ENCODE peak calls at places on chromosomes 13 and 19, in nine cellular contexts. K, V, Z, Y, Q, O, D, F and C are unnamed samples. For H3K36me3, the result is how much of the 10 kb centered on the place peaks cover.

GRCh38 chr13:99610702-99611289 is 109.5 kb downstream of the TM9SF2 start:
- DNase-seq in K (no peak), V (no peak), Z (no peak), Y (no peak), Q (no peak), O (no peak), D (no peak), F (no peak), C (no peak)

GRCh38 chr19:2627319-2627829 is 75.1 kb downstream of the GNG7 start:
- DNase-seq in K (peak), V (peak), Z (peak), Y (peak), Q (peak), O (peak), D (no peak), F (peak), C (no peak)

GRCh38 chr19:364496-365287 is 20.1 kb upstream of the MIER2 start:
- DNase-seq in K (no peak), V (no peak), Z (no peak), Y (no peak), Q (no peak), O (no peak), D (no peak), F (no peak), C (no peak)

GRCh38 chr19:47106819-47107200 is 6.8 kb downstream of the ZC3H4 start:
- DNase-seq in K (no peak), V (no peak), Z (no peak), Y (no peak), Q (no peak), O (no peak), D (no peak), F (no peak), C (no peak)

GRCh38 chr13:105144020-105144419 is 1391.4 kb downstream of the EFNB2 start:
- DNase-seq in K (no peak), V (no peak), Z (no peak), Y (no peak), Q (no peak), O (no peak), D (no peak), F (no peak), C (no peak)

GRCh38 chr19:11269408-11269807 is 7.1 kb upstream of the DOCK6 start:
- DNase-seq in K (no peak), V (no peak), Z (peak), Y (no peak), Q (no peak), O (no peak), D (no peak), F (no peak), C (no peak)

GRCh38 chr13:24341439-24341838 is 32.1 kb downstream of the C1QTNF9 start:
- DNase-seq in K (no peak), V (no peak), Z (no peak), Y (peak), Q (no peak), O (no peak), D (no peak), F (no peak), C (no peak)

GRCh38 chr13:19586904-19587634 is 25.7 kb upstream of the TPTE2 start:
- DNase-seq in K (no peak), V (peak), Z (no peak), Y (peak), Q (no peak), O (no peak), D (no peak), F (no peak), C (peak)

GRCh38 chr19:15432018-15432494 is 13.3 kb upstream of the AKAP8L start:
- DNase-seq in K (peak), V (no peak), Z (peak), Y (no peak), Q (no peak), O (no peak), D (no peak), F (no peak), C (no peak)

GRCh38 chr19:39372047-39372802 is 18.7 kb downstream of the PAF1 start:
- DNase-seq in K (peak), V (no peak), Z (peak), Y (no peak), Q (peak), O (no peak), D (no peak), F (peak), C (no peak)

GRCh38 chr13:26984337-26984736 is 187.3 kb downstream of the USP12 start:
- DNase-seq in K (no peak), V (no peak), Z (no peak), Y (no peak), Q (no peak), O (no peak), D (no peak), F (no peak), C (no peak)

GRCh38 chr13:97231118-97231831 is 9.1 kb downstream of the MBNL2 start:
- DNase-seq in K (no peak), V (no peak), Z (no peak), Y (no peak), Q (no peak), O (no peak), D (no peak), F (no peak), C (peak)

GRCh38 chr19:29965529-29965928 is 23.5 kb downstream of the URI1 start:
- DNase-seq in K (no peak), V (no peak), Z (no peak), Y (no peak), Q (no peak), O (no peak), D (no peak), F (no peak), C (no peak)

GRCh38 chr19:17915940-17916593 is 16.7 kb upstream of the CCDC124 start:
- DNase-seq in K (no peak), V (no peak), Z (no peak), Y (no peak), Q (no peak), O (no peak), D (no peak), F (no peak), C (no peak)

GRCh38 chr19:4172861-4173473 is 9.4 kb downstream of the SIRT6 start:
- DNase-seq in K (no peak), V (peak), Z (no peak), Y (no peak), Q (no peak), O (no peak), D (peak), F (peak), C (peak)

GRCh38 chr13:44972956-44973581 is 16.2 kb downstream of the NUFIP1 start:
- DNase-seq in K (no peak), V (no peak), Z (peak), Y (no peak), Q (no peak), O (no peak), D (no peak), F (no peak), C (no peak)

GRCh38 chr19:8654591-8655339 is 24.3 kb downstream of the NFILZ start:
- DNase-seq in K (peak), V (peak), Z (peak), Y (no peak), Q (no peak), O (peak), D (peak), F (peak), C (peak)

GRCh38 chr19:33278023-33278402 is 24.3 kb downstream of the CEBPA start:
- DNase-seq in K (no peak), V (peak), Z (no peak), Y (no peak), Q (no peak), O (no peak), D (no peak), F (no peak), C (no peak)

GRCh38 chr13:45167611-45168554 is 33.0 kb downstream of the KCTD4 start:
- DNase-seq in K (no peak), V (no peak), Z (no peak), Y (no peak), Q (peak), O (no peak), D (no peak), F (peak), C (no peak)

GRCh38 chr19:13781547-13781946 is 7.3 kb downstream of the C19orf53 start:
- DNase-seq in K (peak), V (no peak), Z (peak), Y (no peak), Q (peak), O (no peak), D (peak), F (peak), C (peak)

GRCh38 chr19:8578642-8579265 is 1.5 kb upstream of the MYO1F start:
- DNase-seq in K (peak), V (peak), Z (peak), Y (peak), Q (peak), O (no peak), D (peak), F (peak), C (peak)

GRCh38 chr13:22375151-22375550 is 704.3 kb downstream of the FGF9 start:
- DNase-seq in K (no peak), V (no peak), Z (no peak), Y (no peak), Q (no peak), O (no peak), D (no peak), F (no peak), C (no peak)

GRCh38 chr13:100542546-100543156 is 45.9 kb downstream of the GGACT start:
- DNase-seq in K (peak), V (no peak), Z (peak), Y (no peak), Q (no peak), O (no peak), D (no peak), F (no peak), C (no peak)

GRCh38 chr19:2449019-2449418 is 7.7 kb downstream of the LMNB2 start:
- DNase-seq in K (no peak), V (no peak), Z (no peak), Y (no peak), Q (no peak), O (no peak), D (no peak), F (no peak), C (no peak)

GRCh38 chr13:27188239-27188638 is 16.6 kb upstream of the USP12 start:
- DNase-seq in K (no peak), V (no peak), Z (no peak), Y (no peak), Q (no peak), O (no peak), D (no peak), F (no peak), C (no peak)

GRCh38 chr13:74444161-74444571 is 310.0 kb upstream of the KLF12 start:
- DNase-seq in K (no peak), V (no peak), Z (no peak), Y (no peak), Q (no peak), O (no peak), D (no peak), F (no peak), C (no peak)

GRCh38 chr13:29239653-29240525 is 355.6 kb downstream of the SLC7A1 start:
- DNase-seq in K (no peak), V (no peak), Z (no peak), Y (no peak), Q (no peak), O (no peak), D (no peak), F (no peak), C (no peak)

GRCh38 chr13:89748716-89749115 is 1598.8 kb upstream of the MIR17HG start:
- DNase-seq in K (no peak), V (no peak), Z (peak), Y (no peak), Q (no peak), O (no peak), D (no peak), F (no peak), C (peak)

GRCh38 chr13:106533101-106533939 is 2.1 kb downstream of the EFNB2 start:
- DNase-seq in K (peak), V (peak), Z (peak), Y (no peak), Q (peak), O (no peak), D (peak), F (peak), C (peak)

GRCh38 chr13:43331676-43332075 is 308.3 kb downstream of the DNAJC15 start:
- DNase-seq in K (no peak), V (no peak), Z (no peak), Y (no peak), Q (no peak), O (no peak), D (no peak), F (no peak), C (no peak)

DNA sequence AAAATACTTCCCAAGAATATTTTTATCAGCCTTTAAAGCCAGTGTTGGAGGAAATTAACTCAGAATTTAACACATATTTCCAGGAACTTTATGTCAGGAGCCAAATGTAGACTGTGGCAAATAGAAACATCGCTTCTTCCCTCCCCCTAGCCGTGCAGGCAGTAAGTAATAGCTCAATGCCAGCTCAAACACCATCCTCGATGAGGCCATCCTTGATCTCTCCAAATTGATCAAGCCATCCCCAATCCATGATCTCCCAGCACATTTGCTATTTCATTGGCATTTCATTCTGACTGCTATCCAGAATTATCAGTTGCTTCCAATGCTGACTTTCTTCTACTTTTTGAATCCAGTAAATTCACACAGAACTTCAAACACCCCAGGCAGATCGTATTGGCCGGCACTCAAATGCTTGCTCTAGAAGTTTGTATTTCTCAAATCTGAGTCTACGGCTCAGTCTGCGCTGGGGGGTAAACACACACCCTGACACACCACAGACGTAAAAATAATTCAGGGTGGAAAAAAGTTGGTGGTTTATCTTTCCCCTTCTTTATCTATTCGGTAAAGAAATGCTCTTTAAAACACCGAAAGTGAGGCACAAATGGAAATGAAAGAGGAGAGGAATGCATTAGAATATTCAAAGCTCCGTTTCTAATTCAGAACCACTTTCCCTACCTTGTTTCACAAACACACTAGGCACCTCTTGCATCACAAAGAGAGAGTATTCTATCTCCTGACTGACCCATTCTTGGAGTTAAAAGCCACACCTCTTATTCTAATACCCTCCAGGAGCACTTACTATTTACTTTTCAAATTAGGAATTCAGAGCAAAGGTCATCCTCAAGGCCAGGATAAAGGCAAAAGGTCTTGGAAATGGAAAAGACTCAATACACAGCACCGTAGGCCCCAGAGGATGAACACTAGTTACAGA is 991 bp downstream of the OBI1 start:
- DNase-seq in K (no peak), V (no peak), Z (peak), Y (no peak), Q (no peak), O (no peak), D (peak), F (no peak), C (no peak)
- H3K4me3 ChIP-seq in K (peak), V (peak), Z (peak), Y (peak), Q (peak), O (peak), D (peak), F (peak), C (peak)

GRCh38 chr19:5217171-5217570 is 123.4 kb downstream of the PTPRS start:
- DNase-seq in K (no peak), V (no peak), Z (no peak), Y (no peak), Q (no peak), O (no peak), D (no peak), F (no peak), C (no peak)
- H3K36me3 ChIP-seq in K (half or more), V (under half), Z (under half), Y (half or more), Q (under half), O (under half), D (half or more), F (half or more), C (half or more)

GRCh38 chr13:102323505-102323904 is 78.3 kb downstream of the FGF14 start:
- DNase-seq in K (no peak), V (no peak), Z (no peak), Y (no peak), Q (no peak), O (no peak), D (no peak), F (no peak), C (no peak)

GRCh38 chr13:102327119-102327617 is 74.7 kb downstream of the FGF14 start:
- DNase-seq in K (no peak), V (no peak), Z (no peak), Y (no peak), Q (no peak), O (no peak), D (no peak), F (no peak), C (no peak)

GRCh38 chr13:102326381-102327118 is 75.3 kb downstream of the FGF14 start:
- DNase-seq in K (no peak), V (no peak), Z (no peak), Y (no peak), Q (no peak), O (no peak), D (no peak), F (no peak), C (no peak)

GRCh38 chr13:102323012-102323411 is 78.8 kb downstream of the FGF14 start:
- DNase-seq in K (no peak), V (no peak), Z (no peak), Y (no peak), Q (no peak), O (no peak), D (no peak), F (no peak), C (no peak)

DNA sequence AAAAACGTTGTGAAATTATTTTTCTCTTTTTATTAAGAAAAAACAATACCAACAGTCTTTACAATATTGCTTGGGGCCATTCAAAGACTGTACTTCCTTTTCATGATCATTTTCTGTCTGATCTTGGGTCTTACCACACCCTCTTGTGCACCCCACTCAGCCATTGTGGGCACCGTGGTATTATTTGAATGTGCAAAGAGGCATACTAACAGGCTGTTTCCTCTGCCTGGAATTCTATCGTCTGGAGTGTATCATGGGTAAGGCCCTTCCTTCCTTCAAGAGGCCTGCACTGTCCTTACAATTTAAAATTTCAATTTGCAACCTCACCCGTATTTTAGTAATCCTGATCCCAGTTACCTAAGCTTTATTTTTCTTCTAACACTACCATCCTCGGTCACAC is 76.5 kb downstream of the FGF14 start:
- DNase-seq in K (no peak), V (no peak), Z (no peak), Y (no peak), Q (no peak), O (no peak), D (no peak), F (no peak), C (no peak)
- H3K4me3 ChIP-seq in K (no peak), V (no peak), Z (no peak), Y (no peak), Q (no peak), O (no peak), D (no peak), F (no peak), C (no peak)

GRCh38 chr19:53809518-53810186 is 14.5 kb downstream of the NLRP12 start:
- DNase-seq in K (no peak), V (no peak), Z (peak), Y (no peak), Q (no peak), O (no peak), D (no peak), F (no peak), C (peak)

GRCh38 chr19:53808710-53809125 is 15.4 kb downstream of the NLRP12 start:
- DNase-seq in K (no peak), V (no peak), Z (peak), Y (no peak), Q (no peak), O (peak), D (no peak), F (no peak), C (no peak)

GRCh38 chr19:53810891-53811290 is 13.2 kb downstream of the NLRP12 start:
- DNase-seq in K (no peak), V (no peak), Z (no peak), Y (no peak), Q (no peak), O (no peak), D (no peak), F (no peak), C (no peak)

GRCh38 chr19:53812335-53812734 is 11.8 kb downstream of the NLRP12 start:
- DNase-seq in K (no peak), V (peak), Z (no peak), Y (no peak), Q (no peak), O (no peak), D (no peak), F (no peak), C (no peak)

GRCh38 chr19:53810187-53810546 is 13.9 kb downstream of the NLRP12 start:
- DNase-seq in K (no peak), V (no peak), Z (no peak), Y (no peak), Q (no peak), O (no peak), D (no peak), F (no peak), C (no peak)
- H3K36me3 ChIP-seq in K (under half), V (under half), Z (under half), Y (under half), Q (under half), O (under half), D (under half), F (under half), C (under half)

DNA sequence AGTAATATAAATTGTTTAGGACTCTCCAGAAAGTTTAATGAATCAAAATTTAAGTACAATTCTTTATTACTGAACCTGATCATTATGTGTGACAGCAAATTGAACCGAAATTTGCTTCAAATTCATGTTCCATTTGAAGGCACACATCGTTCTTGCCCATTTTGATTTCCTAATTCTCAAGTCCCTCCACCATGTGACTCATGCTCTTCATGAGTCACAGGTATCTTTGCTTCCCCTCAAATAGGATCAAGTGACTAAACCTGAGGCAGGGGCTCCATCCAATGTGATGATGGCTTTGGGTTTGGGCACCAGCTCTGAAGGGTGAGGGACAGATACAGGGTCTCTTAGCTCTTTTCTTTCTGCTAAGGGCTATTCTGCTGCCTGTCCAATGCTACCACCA is 86.1 kb downstream of the THSD1 start:
- DNase-seq in K (no peak), V (no peak), Z (no peak), Y (no peak), Q (no peak), O (no peak), D (no peak), F (no peak), C (no peak)
- H3K4me3 ChIP-seq in K (no peak), V (no peak), Z (no peak), Y (no peak), Q (no peak), O (no peak), D (no peak), F (no peak), C (no peak)